ENCODE peak calls at places on chromosomes 13 and 19, in ten cellular contexts. V is cardiac muscle cell; Q is tibial nerve; G is neuronal stem cell; Y is lower lobe of right lung; S is Caco-2; W is K562; X is CD8-positive, alpha-beta T cell; D is left ventricle myocardium inferior; B is colonic mucosa. C is an unnamed sample.

GRCh38 chr13:112625698-112626097 is 37.7 kb upstream of the TUBGCP3 start:
- DNase-seq in V (no peak), Q (no peak), G (no peak), Y (no peak), S (no peak), W (no peak), X (no peak), D (no peak), B (no peak), C (no peak)

GRCh38 chr19:38869836-38870607 is 8.1 kb downstream of the RINL start:
- DNase-seq in V (peak; percentile 82), Q (peak; percentile 78), G (peak; percentile 77), Y (peak; percentile 95), S (no peak), W (no peak), X (peak; percentile 97), D (peak; percentile 89), B (peak; percentile 86), C (no peak)

GRCh38 chr19:56838680-56838929 is 1.9 kb downstream of the PEG3 start:
- DNase-seq in V (no peak), Q (no peak), G (no peak), Y (no peak), S (no peak), W (no peak), X (no peak), D (no peak), B (no peak), C (no peak)

GRCh38 chr19:52190679-52191293 is 934 bp downstream of the PPP2R1A start:
- DNase-seq in V (peak; percentile 58), Q (no peak), G (peak; percentile 27), Y (peak; percentile 55), S (peak; percentile 52), W (no peak), X (no peak), D (no peak), B (peak; percentile 48), C (peak; percentile 23)

GRCh38 chr19:37817180-37817911 is 38.0 kb upstream of the ZNF573 start:
- DNase-seq in V (peak; percentile 64), Q (peak; percentile 40), G (peak; percentile 63), Y (peak; percentile 78), S (no peak), W (peak; percentile 9), X (peak; percentile 51), D (peak; percentile 86), B (peak; percentile 79), C (no peak)

GRCh38 chr19:32570081-32570785 is 10.8 kb upstream of the PDCD5 start:
- DNase-seq in V (peak; percentile 72), Q (no peak), G (peak; percentile 58), Y (no peak), S (peak; percentile 75), W (peak; percentile 36), X (peak; percentile 72), D (no peak), B (peak; percentile 47), C (peak; percentile 37)

GRCh38 chr19:7627166-7627565 is 2.2 kb downstream of the XAB2 start:
- DNase-seq in V (no peak), Q (no peak), G (no peak), Y (no peak), S (no peak), W (no peak), X (no peak), D (no peak), B (no peak), C (no peak)

GRCh38 chr19:33064117-33064777 is 441 bp downstream of the RHPN2 start:
- DNase-seq in V (peak; percentile 15), Q (no peak), G (peak; percentile 17), Y (peak; percentile 73), S (peak; percentile 85), W (peak; percentile 77), X (no peak), D (no peak), B (peak; percentile 56), C (no peak)

GRCh38 chr19:2253106-2254051 is 2.8 kb downstream of the JSRP1 start:
- DNase-seq in V (no peak), Q (no peak), G (no peak), Y (no peak), S (no peak), W (no peak), X (peak; percentile 82), D (no peak), B (no peak), C (no peak)

GRCh38 chr13:44293908-44294735 is 79.5 kb upstream of the SERP2 start:
- DNase-seq in V (peak; percentile 63), Q (no peak), G (no peak), Y (no peak), S (no peak), W (no peak), X (no peak), D (no peak), B (no peak), C (no peak)

GRCh38 chr13:70189981-70190380 is 81.7 kb upstream of the KLHL1 start:
- DNase-seq in V (no peak), Q (no peak), G (no peak), Y (no peak), S (no peak), W (no peak), X (no peak), D (no peak), B (no peak), C (no peak)

GRCh38 chr19:38956264-38956663 is 19.3 kb downstream of the FBXO17 start:
- DNase-seq in V (no peak), Q (no peak), G (no peak), Y (no peak), S (no peak), W (no peak), X (no peak), D (no peak), B (no peak), C (no peak)

GRCh38 chr13:21413013-21413412 is 46.1 kb downstream of the ZDHHC20 start:
- DNase-seq in V (no peak), Q (no peak), G (no peak), Y (no peak), S (no peak), W (no peak), X (no peak), D (no peak), B (no peak), C (peak; percentile 54)

GRCh38 chr13:82627183-82627582 is 1255.1 kb downstream of the SLITRK1 start:
- DNase-seq in V (no peak), Q (no peak), G (no peak), Y (no peak), S (no peak), W (no peak), X (no peak), D (no peak), B (no peak), C (peak; percentile 42)

GRCh38 chr13:84917252-84917878 is 881.9 kb downstream of the SLITRK6 start:
- DNase-seq in V (peak; percentile 30), Q (no peak), G (no peak), Y (no peak), S (no peak), W (no peak), X (no peak), D (no peak), B (no peak), C (no peak)

GRCh38 chr13:103694033-103694432 is 627.8 kb upstream of the SLC10A2 start:
- DNase-seq in V (no peak), Q (no peak), G (no peak), Y (no peak), S (no peak), W (no peak), X (no peak), D (no peak), B (no peak), C (no peak)
- H3K4me1 ChIP-seq in V (peaks cover 17% of the 10 kb centered on the region), Q (no peaks in the 10 kb centered on the region), G (no peaks in the 10 kb centered on the region), Y (no peaks in the 10 kb centered on the region), S (peaks cover 3% of the 10 kb centered on the region), W (no peaks in the 10 kb centered on the region), X (no peaks in the 10 kb centered on the region), D (no peaks in the 10 kb centered on the region), B (no peaks in the 10 kb centered on the region), C (no peaks in the 10 kb centered on the region)

DNA sequence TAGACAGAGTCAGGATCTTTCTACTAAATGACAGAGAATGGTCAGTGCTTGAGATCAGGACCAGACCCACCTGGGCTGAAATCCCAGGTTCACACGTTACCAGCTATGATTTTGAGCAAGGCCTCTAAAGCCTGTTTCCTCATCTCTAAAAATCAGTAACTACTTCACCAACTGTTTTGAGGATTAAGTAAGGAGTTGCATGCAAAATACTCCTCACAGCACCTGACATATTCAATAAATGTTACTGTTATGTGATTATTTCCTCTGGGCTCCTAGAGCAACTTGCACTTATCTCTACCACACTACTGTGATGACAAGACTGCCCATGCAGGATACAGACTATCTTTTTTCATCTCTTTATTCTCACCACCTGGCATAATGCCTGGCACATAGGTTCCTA is 1.9 kb downstream of the KATNAL1 start:
- DNase-seq in V (no peak), Q (no peak), G (no peak), Y (no peak), S (no peak), W (no peak), X (no peak), D (no peak), B (no peak), C (no peak)
- H3K4me1 ChIP-seq in V (peaks cover 15% of the 10 kb centered on the region), Q (peaks cover 15% of the 10 kb centered on the region), G (peaks cover 5% of the 10 kb centered on the region), Y (peaks cover 20% of the 10 kb centered on the region), S (peaks cover 5% of the 10 kb centered on the region), W (peaks cover 17% of the 10 kb centered on the region), X (peaks cover 5% of the 10 kb centered on the region), D (peaks cover 73% of the 10 kb centered on the region), B (peaks cover 7% of the 10 kb centered on the region), C (peaks cover 36% of the 10 kb centered on the region)

DNA sequence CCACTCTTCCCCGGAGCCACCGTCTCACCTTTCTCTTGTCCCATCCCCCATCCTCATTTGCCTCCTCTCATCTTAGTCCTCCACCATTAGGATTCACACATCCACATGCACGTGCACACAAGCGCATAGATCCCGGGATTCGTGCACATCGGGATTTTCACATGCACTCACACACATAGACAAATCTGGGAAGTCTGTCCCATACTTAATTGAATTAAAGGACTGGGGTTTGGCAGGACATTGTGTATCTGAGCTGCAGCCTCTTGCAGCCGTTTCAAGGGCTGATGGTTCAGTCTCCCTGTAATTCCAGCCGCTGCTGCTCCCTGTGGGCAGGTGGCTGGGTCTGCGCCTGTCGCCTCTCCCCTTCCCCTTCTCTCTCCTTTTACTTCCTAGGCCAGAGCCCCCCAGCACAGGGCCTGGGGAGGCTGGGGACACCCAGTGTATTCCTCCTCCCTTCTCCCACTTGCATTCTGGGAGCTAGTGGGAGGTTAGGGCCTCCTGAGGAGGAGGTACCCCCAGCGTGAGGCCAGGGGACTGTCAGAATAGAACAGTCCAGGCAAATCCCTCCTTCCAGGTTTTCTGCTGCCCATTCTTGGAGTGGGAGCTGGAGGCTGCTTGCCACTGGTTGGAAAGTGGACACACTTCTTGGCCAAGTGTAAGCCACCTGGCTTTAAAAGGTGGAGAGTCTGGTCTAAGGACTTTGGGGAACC is 43.6 kb downstream of the LYL1 start:
- DNase-seq in V (no peak), Q (no peak), G (no peak), Y (peak; percentile 32), S (no peak), W (no peak), X (no peak), D (no peak), B (no peak), C (no peak)
- H3K4me1 ChIP-seq in V (peaks cover 27% of the 10 kb centered on the region), Q (peaks cover 91% of the 10 kb centered on the region), G (peaks cover 34% of the 10 kb centered on the region), Y (peaks cover 99% of the 10 kb centered on the region), S (peaks cover under 1% of the 10 kb centered on the region), W (peaks cover 10% of the 10 kb centered on the region), X (peaks cover 8% of the 10 kb centered on the region), D (peaks cover 100% of the 10 kb centered on the region), B (peaks cover 22% of the 10 kb centered on the region), C (peaks cover 18% of the 10 kb centered on the region)

DNA sequence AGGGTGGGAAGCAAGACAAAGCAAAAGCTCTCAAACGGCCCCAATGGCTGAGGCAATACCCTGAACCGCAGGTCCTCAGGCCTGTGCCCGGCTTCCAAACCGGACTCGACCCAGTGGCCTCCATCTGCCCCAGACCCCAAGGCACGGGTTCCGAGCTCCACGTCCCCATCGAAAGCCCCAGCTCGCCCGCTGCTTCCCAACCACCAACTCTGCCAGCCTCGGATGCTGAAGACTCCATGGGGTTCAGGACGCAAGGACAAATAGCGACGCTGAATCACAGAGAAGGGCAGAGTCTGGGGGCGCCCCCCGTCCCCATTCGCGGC is 559 bp downstream of the POLR2E start:
- DNase-seq in V (no peak), Q (no peak), G (no peak), Y (no peak), S (no peak), W (no peak), X (no peak), D (no peak), B (no peak), C (no peak)
- H3K4me1 ChIP-seq in V (peaks cover 6% of the 10 kb centered on the region), Q (peaks cover 38% of the 10 kb centered on the region), G (peaks cover 9% of the 10 kb centered on the region), Y (peaks cover 44% of the 10 kb centered on the region), S (peaks cover 27% of the 10 kb centered on the region), W (peaks cover 24% of the 10 kb centered on the region), X (peaks cover 54% of the 10 kb centered on the region), D (peaks cover 55% of the 10 kb centered on the region), B (peaks cover 17% of the 10 kb centered on the region), C (peaks cover 4% of the 10 kb centered on the region)